ENCODE peak calls at places on chromosomes 3 and 15, in ten cellular contexts. H, U, M, B, Z, G, N, Q, X and W are unnamed samples. For H3K4me1 and H3K27me3, the result is how much of the 10 kb centered on the place peaks cover.

GRCh38 chr15:82134426-82134825 is 88.6 kb upstream of the MEX3B start:
- DNase-seq in Z (no peak), X (no peak), H (no peak), G (no peak), B (no peak), U (no peak), M (no peak), Q (no peak), N (no peak), W (no peak)

GRCh38 chr3:124383051-124383450 is 347.2 kb upstream of the UMPS start:
- DNase-seq in N (no peak), M (no peak), X (no peak), H (no peak), B (no peak), G (no peak), U (no peak), Z (peak), Q (no peak), W (no peak)

GRCh38 chr3:169952045-169952444 is 14.6 kb upstream of the SEC62 start:
- DNase-seq in N (no peak), X (no peak), B (no peak), U (no peak), Q (no peak), M (no peak), H (no peak), Z (no peak), G (no peak), W (no peak)

GRCh38 chr3:119120480-119120879 is 25.5 kb upstream of the TEX55 start:
- DNase-seq in X (no peak), N (no peak), M (no peak), Z (no peak), Q (no peak), U (no peak), B (no peak), G (no peak), H (no peak), W (no peak)

GRCh38 chr3:149790698-149791097 is 1.7 kb downstream of the ANKUB1 start:
- DNase-seq in Q (no peak), U (no peak), B (no peak), M (no peak), G (no peak), N (no peak), Z (no peak), H (no peak), X (no peak), W (no peak)

GRCh38 chr15:98311566-98312188 is 336.7 kb upstream of the IGF1R start:
- DNase-seq in G (peak), Q (peak), N (peak), H (peak), U (peak), Z (peak), X (peak), M (peak), B (peak), W (peak)

GRCh38 chr15:35129361-35129760 is 44.3 kb upstream of the NANOGP8 start:
- DNase-seq in M (no peak), Q (no peak), X (no peak), H (no peak), G (no peak), U (no peak), B (no peak), N (no peak), Z (no peak), W (no peak)

GRCh38 chr3:38985981-38986380 is 65.8 kb downstream of the SCN11A start:
- DNase-seq in Q (no peak), N (no peak), M (no peak), Z (no peak), U (no peak), G (no peak), B (peak), H (peak), X (no peak), W (no peak)

GRCh38 chr15:88609344-88609743 is 11.8 kb upstream of the AEN start:
- DNase-seq in Q (no peak), Z (no peak), M (no peak), H (no peak), N (no peak), B (no peak), G (no peak), U (no peak), X (no peak), W (no peak)

GRCh38 chr15:95086543-95087252 is 855.3 kb downstream of the MCTP2 start:
- DNase-seq in M (no peak), H (no peak), B (peak), U (peak), Z (no peak), X (no peak), G (no peak), Q (no peak), N (no peak), W (no peak)

GRCh38 chr15:84734794-84735479 is 13.5 kb upstream of the ZNF592 start:
- DNase-seq in U (peak), N (peak), Z (peak), H (peak), Q (no peak), M (peak), X (no peak), G (peak), B (peak), W (peak)

GRCh38 chr3:177946965-177947364 is 589.3 kb upstream of the KCNMB2 start:
- DNase-seq in Z (no peak), H (no peak), Q (no peak), G (no peak), B (peak), X (no peak), U (no peak), M (no peak), N (no peak), W (no peak)

GRCh38 chr3:119733812-119734211 is 31.0 kb downstream of the CFAP91 start:
- DNase-seq in G (no peak), X (no peak), Z (no peak), Q (no peak), N (no peak), H (no peak), B (no peak), U (no peak), M (no peak), W (no peak)

GRCh38 chr3:41668366-41668765 is 293.5 kb downstream of the ULK4 start:
- DNase-seq in U (no peak), Q (no peak), G (no peak), H (no peak), B (no peak), X (no peak), N (no peak), M (no peak), Z (no peak), W (no peak)

GRCh38 chr3:17964113-17964512 is 221.7 kb upstream of the TBC1D5 start:
- DNase-seq in X (no peak), M (no peak), Z (no peak), H (no peak), N (no peak), B (no peak), U (no peak), G (no peak), Q (no peak), W (no peak)

GRCh38 chr3:71055602-71056001 is 527.9 kb downstream of the FOXP1 start:
- DNase-seq in U (no peak), H (no peak), N (no peak), Z (no peak), Q (no peak), M (no peak), G (no peak), X (no peak), B (peak), W (no peak)

GRCh38 chr3:124557433-124558232 is 172.6 kb upstream of the UMPS start:
- DNase-seq in U (no peak), G (no peak), H (no peak), Q (no peak), B (peak), N (peak), X (no peak), Z (no peak), M (peak), W (no peak)

GRCh38 chr3:171454026-171454425 is 6.2 kb downstream of the TNIK start:
- DNase-seq in B (no peak), X (no peak), Q (no peak), M (no peak), N (no peak), H (no peak), U (no peak), G (no peak), Z (no peak), W (no peak)

GRCh38 chr15:88591384-88591783 is 29.8 kb upstream of the AEN start:
- DNase-seq in H (no peak), B (no peak), M (no peak), X (no peak), U (no peak), G (no peak), N (no peak), Q (no peak), Z (no peak), W (no peak)

GRCh38 chr3:30426319-30426993 is 179.9 kb upstream of the TGFBR2 start:
- DNase-seq in M (peak), X (peak), G (peak), Z (no peak), U (peak), B (peak), N (peak), Q (peak), H (no peak), W (peak)

GRCh38 chr15:94229591-94230365 is 1.6 kb upstream of the MCTP2 start:
- DNase-seq in U (no peak), N (no peak), G (no peak), Q (no peak), B (no peak), Z (no peak), X (no peak), M (no peak), H (no peak), W (no peak)

GRCh38 chr3:71908001-71908400 is 123.1 kb upstream of the PROK2 start:
- DNase-seq in G (peak), Z (no peak), H (no peak), Q (no peak), M (no peak), X (peak), U (peak), N (no peak), B (no peak), W (no peak)

GRCh38 chr3:71916747-71917369 is 131.9 kb upstream of the PROK2 start:
- DNase-seq in Z (no peak), N (peak), Q (no peak), X (peak), M (peak), U (no peak), H (no peak), B (peak), G (peak), W (no peak)

GRCh38 chr15:88040516-88040915 is 216.0 kb downstream of the NTRK3 start:
- DNase-seq in Q (no peak), Z (no peak), N (no peak), M (no peak), G (no peak), H (no peak), X (no peak), U (no peak), B (no peak), W (no peak)

GRCh38 chr3:73926360-73927202 is 301.8 kb upstream of the PDZRN3 start:
- DNase-seq in U (no peak), G (no peak), X (no peak), B (no peak), N (peak), Z (no peak), M (no peak), H (no peak), Q (no peak), W (no peak)

GRCh38 chr3:107064445-107065060 is 312.7 kb upstream of the CCDC54 start:
- DNase-seq in N (peak), G (peak), X (peak), H (no peak), Q (no peak), Z (peak), U (peak), M (peak), B (peak), W (peak)

GRCh38 chr3:115693868-115694267 is 70.6 kb downstream of the GAP43 start:
- DNase-seq in Z (no peak), B (no peak), X (no peak), H (no peak), Q (no peak), M (no peak), U (no peak), N (no peak), G (no peak), W (no peak)

GRCh38 chr15:50953302-50953701 is 44.8 kb downstream of the AP4E1 start:
- DNase-seq in X (no peak), H (no peak), Q (no peak), B (peak), U (no peak), G (no peak), Z (no peak), M (no peak), N (no peak), W (no peak)

GRCh38 chr3:134104031-134104430 is 74.3 kb upstream of the SLCO2A1 start:
- DNase-seq in B (no peak), M (no peak), H (no peak), Z (no peak), N (no peak), G (no peak), U (no peak), Q (no peak), X (no peak), W (no peak)

GRCh38 chr3:17081520-17081919 is 196.8 kb downstream of the PLCL2 start:
- DNase-seq in M (no peak), N (no peak), X (no peak), H (no peak), U (no peak), Q (peak), Z (no peak), B (no peak), G (no peak), W (no peak)

GRCh38 chr3:44624696-44625528 is at the start of gene ZNF197:
- DNase-seq in B (peak), Z (peak), U (peak), M (peak), N (peak), H (peak), G (peak), X (peak), Q (peak), W (peak)

GRCh38 chr3:186280737-186281136 is 81.3 kb downstream of the DGKG start:
- DNase-seq in U (no peak), H (no peak), M (no peak), Q (no peak), Z (no peak), G (no peak), B (no peak), X (no peak), N (no peak), W (no peak)

GRCh38 chr3:158912621-158913020 is 110.8 kb downstream of the MFSD1 start:
- DNase-seq in N (no peak), M (no peak), Z (no peak), Q (no peak), U (no peak), X (no peak), H (no peak), G (no peak), B (no peak), W (no peak)

DNA sequence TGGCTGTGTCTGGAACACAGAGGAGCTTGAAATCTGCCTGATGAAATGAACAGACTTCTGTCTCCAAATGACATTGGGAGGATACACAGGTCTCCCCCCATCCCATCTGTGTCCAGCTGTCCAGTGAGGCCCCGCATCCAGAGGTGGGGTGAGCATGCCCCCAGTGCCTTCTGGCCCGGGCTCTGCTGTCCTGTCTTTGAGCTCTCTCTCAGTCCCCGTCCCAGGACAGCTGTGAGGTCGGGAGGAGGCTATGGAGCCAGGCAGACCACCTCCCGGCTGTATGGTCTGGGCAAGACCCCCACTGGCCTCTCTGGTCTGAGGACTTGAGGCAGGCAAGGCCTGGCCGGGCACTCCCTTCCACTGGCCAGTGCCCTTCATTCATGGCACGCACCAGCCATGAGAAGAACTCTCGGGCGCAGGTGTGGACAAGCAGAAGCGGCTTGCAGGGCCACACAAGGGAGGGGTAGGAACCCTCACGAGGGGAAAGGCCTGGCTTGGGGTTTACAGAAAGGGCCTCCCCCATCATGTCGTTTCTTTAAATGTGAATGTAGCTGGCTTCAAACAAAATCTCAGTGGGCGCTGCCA is 38.9 kb downstream of the PCSK6 start:
- DNase-seq in X (no peak), G (no peak), U (no peak), N (no peak), H (no peak), M (no peak), Q (no peak), Z (no peak), B (no peak), W (no peak)
- H3K4me1 ChIP-seq in X (under half), G (under half), U (under half), N (under half), H (under half), M (under half), Q (under half), Z (under half), B (under half), W (half or more)

GRCh38 chr3:10770981-10771380 is 45.0 kb upstream of the SLC6A11 start:
- DNase-seq in Z (no peak), B (no peak), X (no peak), Q (no peak), G (no peak), M (no peak), H (no peak), N (no peak), U (no peak), W (no peak)
- H3K27me3 ChIP-seq in Z (under half), B (under half), X (under half), Q (under half), G (under half), M (under half), H (under half), N (under half), U (under half), W (half or more)

GRCh38 chr15:90217671-90218394 is 15.9 kb downstream of the CIB1 start:
- DNase-seq in M (no peak), N (no peak), Q (no peak), X (no peak), H (no peak), U (no peak), G (no peak), Z (no peak), B (no peak), W (no peak)
- H3K4me1 ChIP-seq in M (under half), N (under half), Q (under half), X (under half), H (under half), U (under half), G (under half), Z (under half), B (under half), W (under half)

DNA sequence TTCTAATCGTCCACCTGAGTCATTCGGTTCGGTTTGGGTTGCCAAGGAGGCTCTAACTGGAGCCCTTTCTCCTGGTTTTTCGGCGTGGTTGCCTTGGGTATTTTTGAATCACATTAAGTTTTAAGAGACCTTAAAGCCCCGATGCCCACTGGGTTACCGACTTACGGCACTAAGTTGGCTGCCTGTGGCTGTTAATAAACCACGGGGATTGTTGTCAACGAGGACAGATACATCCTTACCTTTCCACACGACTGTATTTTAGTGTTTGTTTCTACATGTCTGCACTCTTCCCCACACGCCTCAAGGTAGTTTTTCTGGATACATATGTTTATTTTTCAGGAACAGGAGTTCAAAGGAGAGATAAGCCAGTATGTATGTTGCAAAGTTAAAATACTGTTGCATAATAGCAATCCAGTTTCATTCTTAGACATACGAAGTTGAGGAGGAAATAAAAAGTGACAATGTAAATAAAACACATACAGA is 1.2 kb upstream of the ANP32A start:
- DNase-seq in Z (no peak), Q (no peak), X (no peak), B (peak), G (no peak), M (no peak), H (no peak), N (no peak), U (no peak), W (no peak)
- H3K27me3 ChIP-seq in Z (under half), Q (under half), X (under half), B (under half), G (under half), M (under half), H (under half), N (under half), U (under half), W (under half)

GRCh38 chr3:37912052-37912733 is 50.5 kb downstream of the CTDSPL start:
- DNase-seq in X (peak), N (no peak), G (no peak), M (no peak), H (no peak), U (no peak), Q (no peak), B (no peak), Z (no peak), W (no peak)
- H3K4me1 ChIP-seq in X (under half), N (under half), G (under half), M (under half), H (under half), U (under half), Q (under half), B (under half), Z (under half), W (under half)

GRCh38 chr3:122183521-122183892 is at the start of gene CASR:
- DNase-seq in Z (no peak), U (no peak), G (peak), N (peak), M (peak), Q (no peak), B (no peak), X (no peak), H (peak), W (no peak)
- H3K27me3 ChIP-seq in Z (half or more), U (under half), G (under half), N (under half), M (under half), Q (under half), B (under half), X (under half), H (under half), W (half or more)

GRCh38 chr15:77059761-77060345 is 11.1 kb downstream of the TSPAN3 start:
- DNase-seq in U (no peak), G (no peak), M (no peak), B (peak), H (no peak), X (no peak), N (no peak), Z (no peak), Q (no peak), W (no peak)
- H3K4me1 ChIP-seq in U (under half), G (under half), M (under half), B (under half), H (half or more), X (under half), N (under half), Z (under half), Q (half or more), W (under half)